ENCODE peak calls at places on chromosomes 3 and 15, in four cellular contexts. One of them, this sample, is unnamed.

GRCh38 chr3:51500632-51501131 is 867 bp upstream of the DCAF1 start:
- DNase-seq in H9: no peak
- DNase-seq in tibial artery: peak; percentile 68
- DNase-seq in neural progenitor cell: no peak
- DNase-seq in this sample: peak; percentile 30

GRCh38 chr3:191065183-191065805 is 133.7 kb upstream of the OSTN start:
- DNase-seq in tibial artery: no peak
- DNase-seq in H9: no peak
- DNase-seq in neural progenitor cell: no peak
- DNase-seq in this sample: no peak

GRCh38 chr3:73046195-73046594 is 15.3 kb upstream of the EBLN2 start:
- DNase-seq in tibial artery: no peak
- DNase-seq in H9: no peak
- DNase-seq in neural progenitor cell: no peak
- DNase-seq in this sample: no peak

GRCh38 chr3:16102905-16103364 is 71.5 kb upstream of the GALNT15 start:
- DNase-seq in neural progenitor cell: no peak
- DNase-seq in H9: no peak
- DNase-seq in tibial artery: no peak
- DNase-seq in this sample: no peak

GRCh38 chr3:71881041-71881440 is 96.1 kb upstream of the PROK2 start:
- DNase-seq in tibial artery: no peak
- DNase-seq in neural progenitor cell: no peak
- DNase-seq in H9: no peak
- DNase-seq in this sample: no peak

GRCh38 chr15:80173022-80173759 is 20.4 kb downstream of the FAH start:
- DNase-seq in H9: peak; percentile 81
- DNase-seq in neural progenitor cell: peak; percentile 81
- DNase-seq in tibial artery: peak; percentile 88
- DNase-seq in this sample: peak; percentile 55

GRCh38 chr15:26888761-26889160 is 21.9 kb downstream of the GABRA5 start:
- DNase-seq in tibial artery: no peak
- DNase-seq in H9: no peak
- DNase-seq in neural progenitor cell: no peak
- DNase-seq in this sample: no peak

GRCh38 chr15:98446093-98446492 is 202.2 kb upstream of the IGF1R start:
- DNase-seq in H9: no peak
- DNase-seq in neural progenitor cell: no peak
- DNase-seq in tibial artery: no peak
- DNase-seq in this sample: no peak

GRCh38 chr15:62889734-62890505 is 152.6 kb upstream of the TPM1 start:
- DNase-seq in neural progenitor cell: no peak
- DNase-seq in tibial artery: no peak
- DNase-seq in H9: no peak
- DNase-seq in this sample: no peak

GRCh38 chr3:112499328-112499727 is at the start of gene BTLA:
- DNase-seq in tibial artery: no peak
- DNase-seq in neural progenitor cell: no peak
- DNase-seq in H9: no peak
- DNase-seq in this sample: no peak

GRCh38 chr15:92149029-92149428 is 244.7 kb upstream of the ST8SIA2 start:
- DNase-seq in H9: no peak
- DNase-seq in neural progenitor cell: no peak
- DNase-seq in tibial artery: no peak
- DNase-seq in this sample: no peak

GRCh38 chr15:37001436-37001835 is 98.9 kb downstream of the MEIS2 start:
- DNase-seq in H9: no peak
- DNase-seq in neural progenitor cell: no peak
- DNase-seq in tibial artery: no peak
- DNase-seq in this sample: no peak

GRCh38 chr3:197224034-197224444 is 74.4 kb downstream of the DLG1 start:
- DNase-seq in H9: no peak
- DNase-seq in neural progenitor cell: peak; percentile 71
- DNase-seq in tibial artery: no peak
- DNase-seq in this sample: no peak

GRCh38 chr3:50165388-50166308 is 10.5 kb downstream of the SEMA3F start:
- DNase-seq in neural progenitor cell: no peak
- DNase-seq in H9: no peak
- DNase-seq in tibial artery: peak; percentile 92
- DNase-seq in this sample: no peak

GRCh38 chr3:73999501-73999900 is 374.8 kb upstream of the PDZRN3 start:
- DNase-seq in tibial artery: no peak
- DNase-seq in neural progenitor cell: no peak
- DNase-seq in H9: no peak
- DNase-seq in this sample: no peak

GRCh38 chr15:43516801-43517353 is 531 bp upstream of the MAP1A start:
- DNase-seq in H9: no peak
- DNase-seq in tibial artery: no peak
- DNase-seq in neural progenitor cell: no peak
- DNase-seq in this sample: no peak

GRCh38 chr15:43519207-43519606 is 1.8 kb downstream of the MAP1A start:
- DNase-seq in tibial artery: no peak
- DNase-seq in neural progenitor cell: no peak
- DNase-seq in H9: no peak
- DNase-seq in this sample: no peak

GRCh38 chr15:43518073-43518761 is 809 bp downstream of the MAP1A start:
- DNase-seq in tibial artery: no peak
- DNase-seq in H9: peak; percentile 60
- DNase-seq in neural progenitor cell: peak; percentile 70
- DNase-seq in this sample: no peak

GRCh38 chr15:43516185-43516584 is 1.2 kb upstream of the MAP1A start:
- DNase-seq in neural progenitor cell: no peak
- DNase-seq in tibial artery: peak; percentile 78
- DNase-seq in H9: no peak
- DNase-seq in this sample: no peak

DNA sequence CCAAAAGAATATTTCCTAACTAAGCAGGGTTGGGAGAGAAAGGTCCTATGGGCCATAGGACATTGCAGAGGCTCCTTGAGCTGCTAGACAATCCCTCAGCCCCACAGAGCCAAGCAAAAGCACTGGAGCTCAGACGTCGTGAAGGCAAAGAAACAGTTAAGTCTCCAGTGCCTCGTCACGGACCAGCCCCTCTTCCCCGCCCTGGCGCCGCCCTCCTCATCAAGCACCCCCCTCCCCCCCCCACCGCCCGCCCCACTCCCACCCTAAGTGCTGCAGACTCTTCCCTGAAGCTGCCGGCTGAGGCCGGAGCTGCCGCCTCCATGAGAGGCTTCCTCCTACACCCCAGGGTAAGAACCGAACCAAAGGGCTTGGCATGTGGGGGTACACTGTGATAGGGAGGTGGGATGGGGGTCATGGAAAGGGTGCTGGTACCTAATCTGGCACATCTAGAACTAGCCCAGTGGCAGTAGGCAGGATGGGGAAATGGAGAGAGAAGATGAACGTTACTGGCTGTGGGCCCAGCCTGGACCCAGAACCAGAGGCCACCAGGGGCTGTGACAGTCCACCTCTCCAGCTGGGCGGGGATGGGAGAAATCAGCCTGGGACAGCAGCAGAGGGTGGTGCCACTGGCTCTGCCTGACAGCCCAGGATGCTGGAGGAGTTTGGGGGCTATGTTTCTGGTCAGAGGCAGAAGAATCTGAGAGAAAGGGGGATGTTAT is at the start of gene MAP1A:
- DNase-seq in neural progenitor cell: peak; percentile 74
- DNase-seq in tibial artery: peak; percentile 80
- DNase-seq in H9: peak; percentile 77
- DNase-seq in this sample: no peak
- H3K27ac ChIP-seq in neural progenitor cell: no peak within 1 kb of the TSS
- H3K27ac ChIP-seq in tibial artery: peak within 1 kb of the TSS; percentile 80
- H3K27ac ChIP-seq in H9: no peak within 1 kb of the TSS
- H3K27ac ChIP-seq in this sample: no peak within 1 kb of the TSS

GRCh38 chr3:138946554-138947302 is at the start of the genes FOXL2 and FOXL2NB:
- DNase-seq in tibial artery: no peak
- DNase-seq in H9: peak; percentile 86
- DNase-seq in neural progenitor cell: peak; percentile 75
- DNase-seq in this sample: no peak
- H3K27ac ChIP-seq in tibial artery: no peak within 1 kb of the TSS
- H3K27ac ChIP-seq in H9: no peak within 1 kb of the TSS
- H3K27ac ChIP-seq in neural progenitor cell: no peak within 1 kb of the TSS
- H3K27ac ChIP-seq in this sample: no peak within 1 kb of the TSS

GRCh38 chr3:150611666-150612065 is 8.5 kb downstream of the SELENOT start:
- DNase-seq in H9: no peak
- DNase-seq in tibial artery: no peak
- DNase-seq in neural progenitor cell: no peak
- DNase-seq in this sample: no peak

GRCh38 chr3:150613034-150613433 is 9.9 kb downstream of the SELENOT start:
- DNase-seq in neural progenitor cell: no peak
- DNase-seq in tibial artery: no peak
- DNase-seq in H9: no peak
- DNase-seq in this sample: no peak

GRCh38 chr3:150610785-150611184 is 7.7 kb downstream of the SELENOT start:
- DNase-seq in tibial artery: no peak
- DNase-seq in H9: no peak
- DNase-seq in neural progenitor cell: no peak
- DNase-seq in this sample: no peak

GRCh38 chr3:150612494-150612893 is 9.4 kb downstream of the SELENOT start:
- DNase-seq in tibial artery: no peak
- DNase-seq in H9: no peak
- DNase-seq in neural progenitor cell: no peak
- DNase-seq in this sample: no peak

GRCh38 chr3:150613709-150614480 is 10.8 kb downstream of the SELENOT start:
- DNase-seq in neural progenitor cell: no peak
- DNase-seq in tibial artery: no peak
- DNase-seq in H9: no peak
- DNase-seq in this sample: no peak
- H3K27ac ChIP-seq in neural progenitor cell: no peak overlapping the region
- H3K27ac ChIP-seq in tibial artery: no peak overlapping the region
- H3K27ac ChIP-seq in H9: no peak overlapping the region
- H3K27ac ChIP-seq in this sample: no peak overlapping the region

DNA sequence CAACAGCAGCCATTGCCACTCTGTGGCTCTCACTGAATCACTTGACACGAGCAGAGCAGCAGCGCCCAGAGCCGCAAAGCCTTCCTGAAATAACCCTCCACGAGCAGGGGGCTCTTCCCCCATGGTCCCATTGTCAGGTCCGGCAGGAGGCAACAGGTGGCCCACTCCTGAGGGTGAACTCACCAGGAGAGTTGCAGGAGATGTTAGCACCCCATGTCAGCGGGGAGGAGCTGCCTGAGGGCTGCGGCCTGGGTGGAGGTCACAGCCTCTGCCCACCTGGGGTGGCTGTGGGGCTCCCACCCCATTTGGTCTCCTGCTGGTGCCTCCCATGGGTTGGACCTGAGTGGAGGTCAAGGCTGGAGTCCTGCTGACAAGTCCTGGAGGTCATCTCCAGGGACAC is 12.3 kb upstream of the C3orf22 start:
- DNase-seq in neural progenitor cell: no peak
- DNase-seq in H9: no peak
- DNase-seq in tibial artery: no peak
- DNase-seq in this sample: no peak
- H3K27ac ChIP-seq in neural progenitor cell: no peak overlapping the region
- H3K27ac ChIP-seq in H9: no peak overlapping the region
- H3K27ac ChIP-seq in tibial artery: no peak overlapping the region
- H3K27ac ChIP-seq in this sample: no peak overlapping the region

GRCh38 chr3:57161131-57161538 is 4.0 kb downstream of the IL17RD start:
- DNase-seq in neural progenitor cell: no peak
- DNase-seq in tibial artery: no peak
- DNase-seq in H9: no peak
- DNase-seq in this sample: no peak
- H3K27ac ChIP-seq in neural progenitor cell: peak overlapping the region; percentile 66
- H3K27ac ChIP-seq in tibial artery: no peak overlapping the region
- H3K27ac ChIP-seq in H9: peak overlapping the region; percentile 42
- H3K27ac ChIP-seq in this sample: no peak overlapping the region

GRCh38 chr15:40569139-40569953 is at the start of gene RPUSD2:
- DNase-seq in neural progenitor cell: peak; percentile 95
- DNase-seq in tibial artery: peak; percentile 94
- DNase-seq in H9: peak; percentile 93
- DNase-seq in this sample: peak; percentile 85

GRCh38 chr15:40578892-40579291 is 9.8 kb downstream of the RPUSD2 start:
- DNase-seq in H9: no peak
- DNase-seq in neural progenitor cell: no peak
- DNase-seq in tibial artery: no peak
- DNase-seq in this sample: no peak

GRCh38 chr15:40575113-40575512 is 6.0 kb downstream of the RPUSD2 start:
- DNase-seq in tibial artery: no peak
- DNase-seq in neural progenitor cell: no peak
- DNase-seq in H9: no peak
- DNase-seq in this sample: no peak
- H3K27ac ChIP-seq in tibial artery: no peak overlapping the region
- H3K27ac ChIP-seq in neural progenitor cell: no peak overlapping the region
- H3K27ac ChIP-seq in H9: no peak overlapping the region
- H3K27ac ChIP-seq in this sample: no peak overlapping the region